ENCODE peak calls at places on chromosomes 5 and 9, in eight cellular contexts. V, O, J, N, U, A, C and M are unnamed samples.
A peak's percentile ranks its signal among the peaks of the same experiment; 100 is the strongest.

GRCh38 chr5:34930527-34930844 is 1.1 kb downstream of the DNAJC21 start:
- DNase-seq in V (no peak), N (peak; percentile 73), C (peak; percentile 39), O (no peak), J (no peak), U (peak; percentile 22), A (no peak), M (peak; percentile 59)

GRCh38 chr9:99056876-99057664 is 47.8 kb upstream of the TGFBR1 start:
- DNase-seq in N (peak; percentile 91), J (no peak), O (no peak), A (no peak), C (peak; percentile 64), V (no peak), U (peak; percentile 89), M (peak; percentile 90)

GRCh38 chr5:178467261-178468195 is 122.7 kb downstream of the COL23A1 start:
- DNase-seq in U (peak; percentile 7), J (peak; percentile 31), O (peak; percentile 17), N (peak; percentile 32), A (peak; percentile 84), V (no peak), C (no peak), M (peak; percentile 36)

GRCh38 chr9:96495341-96495740 is 45.4 kb downstream of the HABP4 start:
- DNase-seq in J (no peak), O (no peak), N (peak; percentile 95), C (peak; percentile 76), A (no peak), U (peak; percentile 53), V (no peak), M (peak; percentile 91)

GRCh38 chr9:136614372-136614922 is 48.3 kb upstream of the EGFL7 start:
- DNase-seq in J (no peak), V (no peak), N (peak; percentile 89), U (peak; percentile 52), C (peak; percentile 25), O (no peak), A (no peak), M (peak; percentile 64)

GRCh38 chr9:120109242-120109641 is 470.7 kb downstream of the CDK5RAP2 start:
- DNase-seq in N (no peak), V (peak; percentile 44), A (no peak), O (no peak), C (no peak), U (no peak), J (peak; percentile 53), M (no peak)

GRCh38 chr5:55604611-55605067 is 69.9 kb upstream of the PLPP1 start:
- DNase-seq in U (peak; percentile 35), C (peak; percentile 64), N (peak; percentile 86), A (no peak), O (no peak), V (no peak), J (no peak), M (peak; percentile 67)

GRCh38 chr5:62083247-62083646 is 222.8 kb upstream of the KIF2A start:
- DNase-seq in O (no peak), A (no peak), U (no peak), C (no peak), N (no peak), V (no peak), J (no peak), M (no peak)

GRCh38 chr5:40165789-40166728 is 513.7 kb upstream of the PTGER4 start:
- DNase-seq in J (peak; percentile 9), O (no peak), V (no peak), A (no peak), U (peak; percentile 7), C (peak; percentile 32), N (peak; percentile 19), M (peak; percentile 57)

GRCh38 chr5:33010851-33011250 is 299.7 kb downstream of the NPR3 start:
- DNase-seq in C (peak; percentile 57), U (peak; percentile 12), A (no peak), V (no peak), N (peak; percentile 74), O (no peak), J (no peak), M (peak; percentile 55)

GRCh38 chr5:45454114-45454513 is 242.1 kb downstream of the HCN1 start:
- DNase-seq in N (peak; percentile 20), O (no peak), V (peak; percentile 34), U (peak; percentile 1), J (peak; percentile 5), A (no peak), C (no peak), M (peak; percentile 63)

GRCh38 chr9:135415586-135415985 is 64.0 kb upstream of the PPP1R26 start:
- DNase-seq in U (no peak), N (no peak), C (no peak), J (no peak), A (no peak), O (no peak), V (no peak), M (no peak)

GRCh38 chr5:176934309-176934930 is 35.3 kb upstream of the HK3 start:
- DNase-seq in V (no peak), O (no peak), C (no peak), U (no peak), J (no peak), N (no peak), A (no peak), M (no peak)

GRCh38 chr9:72633966-72634365 is 112.6 kb downstream of the TMC1 start:
- DNase-seq in C (peak; percentile 73), J (no peak), U (peak; percentile 73), A (no peak), V (peak; percentile 15), O (no peak), N (peak; percentile 53), M (peak; percentile 55)

GRCh38 chr5:118580959-118581358 is 407.4 kb downstream of the DTWD2 start:
- DNase-seq in O (no peak), U (no peak), J (no peak), C (no peak), N (no peak), V (no peak), A (no peak), M (no peak)

GRCh38 chr9:131661954-131662621 is 77.8 kb downstream of the RAPGEF1 start:
- DNase-seq in U (no peak), N (no peak), J (no peak), C (no peak), O (no peak), A (no peak), V (no peak), M (no peak)

GRCh38 chr5:128684951-128685350 is 146.9 kb upstream of the FBN2 start:
- DNase-seq in V (no peak), A (no peak), O (no peak), U (peak; percentile 41), N (peak; percentile 25), C (peak; percentile 9), J (no peak), M (peak; percentile 76)

DNA sequence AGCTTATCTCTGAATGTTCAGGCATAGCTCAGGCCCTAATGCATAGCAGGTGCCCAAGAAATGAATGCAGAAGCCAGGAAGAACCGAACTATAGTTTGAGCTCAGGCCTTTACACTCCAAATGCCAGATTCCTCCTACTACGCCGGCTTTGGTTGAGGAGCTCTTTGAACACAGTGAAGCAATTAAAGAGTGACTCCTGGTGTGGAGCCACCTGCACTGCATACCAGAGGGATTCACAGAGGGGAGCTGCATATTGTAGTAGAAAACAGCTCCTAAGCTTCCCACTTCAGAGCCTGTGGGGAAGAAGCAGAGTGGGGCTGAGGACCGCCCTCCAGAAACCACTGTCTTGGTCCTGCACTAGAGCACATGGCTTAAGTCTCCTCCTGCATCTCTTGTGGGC is 14.5 kb upstream of the KCNMB1 start:
- DNase-seq in C (no peak), N (no peak), A (no peak), V (no peak), O (no peak), U (no peak), J (no peak), M (no peak)
- TF ChIP-seq CTCF in C (no peak), N (no peak), A (no peak), V (no peak), O (no peak), U (no peak), J (no peak), M (peak; percentile 27)

DNA sequence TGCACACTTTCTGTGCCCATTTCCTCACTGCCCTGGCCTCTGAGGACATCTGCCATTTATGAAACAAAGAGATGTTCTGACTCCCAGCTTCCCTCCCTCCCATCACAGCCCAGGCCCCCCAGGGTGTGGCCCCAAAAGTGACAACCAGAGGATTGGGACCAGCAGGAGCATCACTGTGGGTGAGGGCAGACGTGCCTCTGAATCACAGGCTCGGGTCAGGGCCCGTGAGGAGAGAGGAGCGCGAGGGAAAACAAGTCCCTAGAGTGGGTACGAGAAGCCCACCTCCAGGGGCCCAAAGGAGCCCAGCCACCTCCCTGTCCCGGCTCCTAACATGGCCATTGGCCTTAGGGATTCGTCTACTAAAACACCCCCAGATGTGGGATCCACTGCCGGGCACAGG is 138.0 kb upstream of the FSTL4 start:
- DNase-seq in V (no peak), A (no peak), O (no peak), N (no peak), J (no peak), C (no peak), U (no peak), M (no peak)
- TF ChIP-seq CTCF in V (no peak), A (no peak), O (no peak), N (no peak), J (no peak), C (no peak), U (no peak), M (no peak)

GRCh38 chr5:142109356-142110045 is 922 bp downstream of the NDFIP1 start:
- DNase-seq in V (no peak), N (peak; percentile 15), A (no peak), C (peak; percentile 55), J (no peak), U (peak; percentile 15), O (peak; percentile 20), M (peak; percentile 41)

GRCh38 chr5:142107729-142108431 is 699 bp upstream of the NDFIP1 start:
- DNase-seq in O (no peak), A (no peak), N (no peak), C (no peak), J (no peak), V (no peak), U (no peak), M (no peak)

GRCh38 chr5:142110988-142111687 is 2.6 kb downstream of the NDFIP1 start:
- DNase-seq in U (no peak), J (no peak), O (no peak), A (no peak), V (no peak), C (no peak), N (no peak), M (no peak)

GRCh38 chr5:142110046-142110531 is 1.5 kb downstream of the NDFIP1 start:
- DNase-seq in U (no peak), O (peak; percentile 38), C (peak; percentile 55), A (no peak), V (no peak), J (peak; percentile 5), N (peak; percentile 59), M (peak; percentile 41)

GRCh38 chr5:142108432-142109355 is at the start of gene NDFIP1:
- DNase-seq in O (peak; percentile 64), J (peak; percentile 88), V (peak; percentile 28), C (peak; percentile 59), A (peak; percentile 88), U (peak; percentile 54), N (peak; percentile 60), M (peak; percentile 77)
- TF ChIP-seq CTCF in O (peak; percentile 28), J (no peak), V (no peak), C (no peak), A (no peak), U (no peak), N (no peak), M (no peak)

DNA sequence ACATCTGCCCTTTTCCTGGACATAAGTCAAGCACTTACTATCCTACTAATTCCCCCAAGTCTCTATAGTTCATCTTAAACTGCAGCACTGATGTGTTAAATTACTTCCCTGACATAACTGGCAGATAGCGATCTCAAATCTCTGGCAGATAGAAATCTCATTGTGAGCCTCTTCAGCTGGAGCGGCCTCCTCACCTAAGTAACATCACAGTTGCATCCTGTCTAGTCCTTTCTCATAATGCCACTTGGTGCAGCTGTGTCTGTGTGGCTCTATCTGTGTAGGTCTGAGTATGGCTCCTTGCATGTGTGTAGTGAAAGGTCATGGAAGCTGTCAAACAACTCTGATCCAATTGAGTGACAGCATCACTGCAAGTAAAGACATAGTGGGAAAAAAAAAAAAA is 53.6 kb upstream of the FST start:
- DNase-seq in N (no peak), A (no peak), J (no peak), O (no peak), U (no peak), C (no peak), V (no peak), M (no peak)
- TF ChIP-seq CTCF in N (no peak), A (no peak), J (no peak), O (no peak), U (no peak), C (no peak), V (no peak), M (no peak)